ENCODE peak calls at places on chromosomes 7 and 10, in eight cellular contexts. One of them, this sample, is unnamed. For H3K4me1 and H3K36me3, the result is how much of the 10 kb centered on the place peaks cover.

GRCh38 chr7:121088870-121089269 is 100.4 kb downstream of the CPED1 start:
- DNase-seq in upper lobe of left lung: no peak
- DNase-seq in hepatocyte: no peak
- DNase-seq in CD8-positive, alpha-beta T cell: no peak
- DNase-seq in sigmoid colon: no peak
- DNase-seq in IMR-90: no peak
- DNase-seq in fibroblast of lung: no peak
- DNase-seq in tibial artery: no peak
- DNase-seq in this sample: no peak

GRCh38 chr7:120964088-120964487 is 13.5 kb downstream of the ING3 start:
- DNase-seq in upper lobe of left lung: no peak
- DNase-seq in hepatocyte: no peak
- DNase-seq in CD8-positive, alpha-beta T cell: no peak
- DNase-seq in sigmoid colon: no peak
- DNase-seq in IMR-90: no peak
- DNase-seq in fibroblast of lung: no peak
- DNase-seq in tibial artery: no peak
- DNase-seq in this sample: no peak

GRCh38 chr7:332646-333398 is 42.9 kb downstream of the FOXL3 start:
- DNase-seq in upper lobe of left lung: peak
- DNase-seq in hepatocyte: peak
- DNase-seq in CD8-positive, alpha-beta T cell: peak
- DNase-seq in sigmoid colon: peak
- DNase-seq in IMR-90: peak
- DNase-seq in fibroblast of lung: peak
- DNase-seq in tibial artery: peak
- DNase-seq in this sample: peak

GRCh38 chr7:18019562-18019961 is 8.1 kb downstream of the PRPS1L1 start:
- DNase-seq in upper lobe of left lung: no peak
- DNase-seq in hepatocyte: peak
- DNase-seq in CD8-positive, alpha-beta T cell: no peak
- DNase-seq in sigmoid colon: no peak
- DNase-seq in IMR-90: peak
- DNase-seq in fibroblast of lung: peak
- DNase-seq in tibial artery: no peak
- DNase-seq in this sample: no peak

GRCh38 chr10:28566458-28566857 is 33.5 kb downstream of the WAC start:
- DNase-seq in upper lobe of left lung: no peak
- DNase-seq in hepatocyte: no peak
- DNase-seq in CD8-positive, alpha-beta T cell: no peak
- DNase-seq in sigmoid colon: no peak
- DNase-seq in IMR-90: no peak
- DNase-seq in fibroblast of lung: no peak
- DNase-seq in tibial artery: no peak
- DNase-seq in this sample: no peak

GRCh38 chr10:120981601-120982381 is 130.6 kb downstream of the WDR11 start:
- DNase-seq in upper lobe of left lung: no peak
- DNase-seq in hepatocyte: no peak
- DNase-seq in CD8-positive, alpha-beta T cell: no peak
- DNase-seq in sigmoid colon: no peak
- DNase-seq in IMR-90: no peak
- DNase-seq in fibroblast of lung: no peak
- DNase-seq in tibial artery: peak
- DNase-seq in this sample: no peak

GRCh38 chr10:123847686-123848432 is 43.7 kb downstream of the CPXM2 start:
- DNase-seq in upper lobe of left lung: no peak
- DNase-seq in hepatocyte: peak
- DNase-seq in CD8-positive, alpha-beta T cell: no peak
- DNase-seq in sigmoid colon: no peak
- DNase-seq in IMR-90: no peak
- DNase-seq in fibroblast of lung: no peak
- DNase-seq in tibial artery: no peak
- DNase-seq in this sample: no peak

GRCh38 chr7:15643000-15643705 is 43.3 kb downstream of the MEOX2 start:
- DNase-seq in upper lobe of left lung: no peak
- DNase-seq in hepatocyte: no peak
- DNase-seq in CD8-positive, alpha-beta T cell: no peak
- DNase-seq in sigmoid colon: no peak
- DNase-seq in IMR-90: no peak
- DNase-seq in fibroblast of lung: no peak
- DNase-seq in tibial artery: no peak
- DNase-seq in this sample: no peak

GRCh38 chr10:51653025-51653424 is 46.4 kb downstream of the CSTF2T start:
- DNase-seq in upper lobe of left lung: no peak
- DNase-seq in hepatocyte: no peak
- DNase-seq in CD8-positive, alpha-beta T cell: no peak
- DNase-seq in sigmoid colon: no peak
- DNase-seq in IMR-90: peak
- DNase-seq in fibroblast of lung: no peak
- DNase-seq in tibial artery: no peak
- DNase-seq in this sample: no peak

DNA sequence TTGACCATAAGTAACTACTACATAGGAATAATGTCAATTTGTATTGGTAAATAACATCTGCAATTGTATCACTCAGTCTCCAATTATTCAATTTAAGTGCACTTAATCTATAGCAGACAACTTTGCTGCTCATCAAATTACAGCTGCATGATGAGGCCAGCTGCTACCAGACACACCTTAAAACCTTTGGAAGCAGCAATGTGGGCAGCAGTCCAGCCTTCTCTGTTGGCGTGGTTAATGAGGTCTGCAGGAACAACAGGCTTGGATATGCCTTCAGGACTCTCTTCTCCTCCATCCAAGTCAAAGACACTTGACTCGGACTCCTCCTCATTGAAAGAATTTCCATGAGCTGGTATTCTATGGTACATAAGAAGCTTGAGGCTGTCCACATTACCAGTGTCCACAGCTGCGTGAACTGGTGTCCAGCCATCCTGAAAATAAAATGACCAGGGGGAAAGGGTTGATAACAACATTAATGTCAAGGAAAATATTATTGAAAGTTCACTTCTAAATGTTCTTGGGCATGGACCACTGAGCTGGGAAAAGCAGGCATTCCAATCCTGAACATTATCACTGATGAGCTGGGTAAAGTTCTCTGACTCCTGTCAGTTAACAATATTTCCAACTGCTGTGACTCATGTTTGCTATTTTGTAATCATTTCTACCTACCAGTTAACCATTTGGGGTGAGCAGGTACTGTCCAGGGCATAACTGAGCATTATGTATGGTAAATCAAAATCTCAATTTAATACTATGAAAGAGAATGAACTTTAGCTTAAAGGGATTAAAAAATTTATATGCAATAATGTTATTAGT is 95.7 kb downstream of the CTTNBP2 start:
- DNase-seq in upper lobe of left lung: no peak
- DNase-seq in hepatocyte: no peak
- DNase-seq in CD8-positive, alpha-beta T cell: no peak
- DNase-seq in sigmoid colon: no peak
- DNase-seq in IMR-90: no peak
- DNase-seq in fibroblast of lung: peak
- DNase-seq in tibial artery: no peak
- DNase-seq in this sample: no peak
- TF ChIP-seq CTCF in upper lobe of left lung: no peak
- TF ChIP-seq CTCF in hepatocyte: no peak
- TF ChIP-seq CTCF in CD8-positive, alpha-beta T cell: no peak
- TF ChIP-seq CTCF in sigmoid colon: no peak
- TF ChIP-seq CTCF in IMR-90: no peak
- TF ChIP-seq CTCF in fibroblast of lung: no peak
- TF ChIP-seq CTCF in tibial artery: no peak
- TF ChIP-seq CTCF in this sample: no peak

GRCh38 chr10:80529604-80530003 is 8.1 kb upstream of the SH2D4B start:
- DNase-seq in upper lobe of left lung: no peak
- DNase-seq in hepatocyte: no peak
- DNase-seq in CD8-positive, alpha-beta T cell: peak
- DNase-seq in sigmoid colon: no peak
- DNase-seq in IMR-90: peak
- DNase-seq in fibroblast of lung: no peak
- DNase-seq in tibial artery: no peak
- DNase-seq in this sample: no peak

GRCh38 chr10:80530251-80530650 is 7.5 kb upstream of the SH2D4B start:
- DNase-seq in upper lobe of left lung: no peak
- DNase-seq in hepatocyte: no peak
- DNase-seq in CD8-positive, alpha-beta T cell: peak
- DNase-seq in sigmoid colon: no peak
- DNase-seq in IMR-90: peak
- DNase-seq in fibroblast of lung: peak
- DNase-seq in tibial artery: no peak
- DNase-seq in this sample: no peak

GRCh38 chr10:80528185-80528700 is 9.5 kb upstream of the SH2D4B start:
- DNase-seq in upper lobe of left lung: no peak
- DNase-seq in hepatocyte: no peak
- DNase-seq in CD8-positive, alpha-beta T cell: no peak
- DNase-seq in sigmoid colon: no peak
- DNase-seq in IMR-90: no peak
- DNase-seq in fibroblast of lung: no peak
- DNase-seq in tibial artery: no peak
- DNase-seq in this sample: no peak

GRCh38 chr10:80530816-80531215 is 6.9 kb upstream of the SH2D4B start:
- DNase-seq in upper lobe of left lung: no peak
- DNase-seq in hepatocyte: no peak
- DNase-seq in CD8-positive, alpha-beta T cell: no peak
- DNase-seq in sigmoid colon: no peak
- DNase-seq in IMR-90: no peak
- DNase-seq in fibroblast of lung: no peak
- DNase-seq in tibial artery: no peak
- DNase-seq in this sample: no peak

GRCh38 chr10:80528901-80529300 is 8.8 kb upstream of the SH2D4B start:
- DNase-seq in upper lobe of left lung: no peak
- DNase-seq in hepatocyte: no peak
- DNase-seq in CD8-positive, alpha-beta T cell: no peak
- DNase-seq in sigmoid colon: no peak
- DNase-seq in IMR-90: no peak
- DNase-seq in fibroblast of lung: no peak
- DNase-seq in tibial artery: no peak
- DNase-seq in this sample: no peak
- H3K4me1 ChIP-seq in upper lobe of left lung: under half
- H3K4me1 ChIP-seq in hepatocyte: under half
- H3K4me1 ChIP-seq in CD8-positive, alpha-beta T cell: half or more
- H3K4me1 ChIP-seq in sigmoid colon: under half
- H3K4me1 ChIP-seq in IMR-90: under half
- H3K4me1 ChIP-seq in fibroblast of lung: under half
- H3K4me1 ChIP-seq in tibial artery: under half
- H3K4me1 ChIP-seq in this sample: under half

GRCh38 chr10:132709471-132709951 is 76.4 kb downstream of the NKX6-2 start:
- DNase-seq in upper lobe of left lung: peak
- DNase-seq in hepatocyte: no peak
- DNase-seq in CD8-positive, alpha-beta T cell: no peak
- DNase-seq in sigmoid colon: peak
- DNase-seq in IMR-90: no peak
- DNase-seq in fibroblast of lung: no peak
- DNase-seq in tibial artery: peak
- DNase-seq in this sample: peak
- H3K36me3 ChIP-seq in upper lobe of left lung: half or more
- H3K36me3 ChIP-seq in hepatocyte: under half
- H3K36me3 ChIP-seq in CD8-positive, alpha-beta T cell: under half
- H3K36me3 ChIP-seq in sigmoid colon: under half
- H3K36me3 ChIP-seq in IMR-90: under half
- H3K36me3 ChIP-seq in fibroblast of lung: under half
- H3K36me3 ChIP-seq in tibial artery: half or more
- H3K36me3 ChIP-seq in this sample: under half

GRCh38 chr10:48507494-48507893 is 97.4 kb downstream of the ARHGAP22 start:
- DNase-seq in upper lobe of left lung: no peak
- DNase-seq in hepatocyte: no peak
- DNase-seq in CD8-positive, alpha-beta T cell: no peak
- DNase-seq in sigmoid colon: no peak
- DNase-seq in IMR-90: no peak
- DNase-seq in fibroblast of lung: no peak
- DNase-seq in tibial artery: no peak
- DNase-seq in this sample: no peak

GRCh38 chr10:48504141-48504885 is 100.6 kb downstream of the ARHGAP22 start:
- DNase-seq in upper lobe of left lung: no peak
- DNase-seq in hepatocyte: no peak
- DNase-seq in CD8-positive, alpha-beta T cell: no peak
- DNase-seq in sigmoid colon: peak
- DNase-seq in IMR-90: no peak
- DNase-seq in fibroblast of lung: no peak
- DNase-seq in tibial artery: peak
- DNase-seq in this sample: no peak

GRCh38 chr10:48505394-48506112 is 99.3 kb downstream of the ARHGAP22 start:
- DNase-seq in upper lobe of left lung: no peak
- DNase-seq in hepatocyte: no peak
- DNase-seq in CD8-positive, alpha-beta T cell: no peak
- DNase-seq in sigmoid colon: no peak
- DNase-seq in IMR-90: no peak
- DNase-seq in fibroblast of lung: no peak
- DNase-seq in tibial artery: peak
- DNase-seq in this sample: no peak

GRCh38 chr10:48507933-48508830 is 96.7 kb downstream of the ARHGAP22 start:
- DNase-seq in upper lobe of left lung: no peak
- DNase-seq in hepatocyte: no peak
- DNase-seq in CD8-positive, alpha-beta T cell: no peak
- DNase-seq in sigmoid colon: peak
- DNase-seq in IMR-90: no peak
- DNase-seq in fibroblast of lung: no peak
- DNase-seq in tibial artery: no peak
- DNase-seq in this sample: no peak

GRCh38 chr10:48506147-48506917 is 98.5 kb downstream of the ARHGAP22 start:
- DNase-seq in upper lobe of left lung: no peak
- DNase-seq in hepatocyte: peak
- DNase-seq in CD8-positive, alpha-beta T cell: no peak
- DNase-seq in sigmoid colon: no peak
- DNase-seq in IMR-90: peak
- DNase-seq in fibroblast of lung: peak
- DNase-seq in tibial artery: no peak
- DNase-seq in this sample: no peak
- TF ChIP-seq CTCF in upper lobe of left lung: peak
- TF ChIP-seq CTCF in hepatocyte: peak
- TF ChIP-seq CTCF in CD8-positive, alpha-beta T cell: no peak
- TF ChIP-seq CTCF in sigmoid colon: no peak
- TF ChIP-seq CTCF in IMR-90: peak
- TF ChIP-seq CTCF in fibroblast of lung: no peak
- TF ChIP-seq CTCF in tibial artery: no peak
- TF ChIP-seq CTCF in this sample: peak

DNA sequence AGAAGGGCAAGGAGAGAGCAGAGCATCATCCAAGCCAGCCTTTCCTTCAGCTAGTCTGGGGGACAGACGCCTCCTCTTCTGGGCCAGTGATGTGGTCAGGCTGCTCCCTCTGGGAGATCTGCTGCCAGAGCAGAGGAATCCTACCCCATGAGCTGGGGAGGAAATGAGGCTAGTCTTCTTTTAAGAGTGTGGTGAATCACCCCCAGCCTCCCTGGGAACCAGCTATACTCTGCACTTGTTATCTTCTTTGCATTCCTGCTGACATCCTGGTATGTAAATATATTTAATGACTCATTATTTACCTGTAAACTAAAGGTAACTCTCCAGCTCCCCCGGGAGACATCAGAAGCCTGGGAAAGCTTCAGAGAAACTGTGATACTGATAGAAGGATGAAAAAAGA is 41.6 kb upstream of the EPHB6 start:
- DNase-seq in upper lobe of left lung: no peak
- DNase-seq in hepatocyte: peak
- DNase-seq in CD8-positive, alpha-beta T cell: no peak
- DNase-seq in sigmoid colon: no peak
- DNase-seq in IMR-90: peak
- DNase-seq in fibroblast of lung: peak
- DNase-seq in tibial artery: no peak
- DNase-seq in this sample: no peak
- H3K4me1 ChIP-seq in upper lobe of left lung: under half
- H3K4me1 ChIP-seq in hepatocyte: under half
- H3K4me1 ChIP-seq in CD8-positive, alpha-beta T cell: half or more
- H3K4me1 ChIP-seq in sigmoid colon: under half
- H3K4me1 ChIP-seq in IMR-90: under half
- H3K4me1 ChIP-seq in fibroblast of lung: under half
- H3K4me1 ChIP-seq in tibial artery: under half
- H3K4me1 ChIP-seq in this sample: under half

This sample was measured in upper lobe of right lung.